ENCODE peak calls at places on chromosome 22, in five cellular contexts. One of them, this sample, is unnamed.
A peak's percentile ranks its signal among the peaks of the same experiment; 100 is the strongest.

GRCh38 chr22:20488946-20489345 is 6.6 kb downstream of the KLHL22 start:
- DNase-seq in transverse colon: no peak
- DNase-seq in PC-3: no peak
- DNase-seq in NT2/D1: no peak
- DNase-seq in ovary: no peak
- DNase-seq in this sample: no peak

GRCh38 chr22:20022231-20023069 is 1.5 kb downstream of the TANGO2 start:
- DNase-seq in NT2/D1: no peak
- DNase-seq in ovary: no peak
- DNase-seq in PC-3: no peak
- DNase-seq in transverse colon: no peak
- DNase-seq in this sample: no peak

GRCh38 chr22:30132290-30132996 is 52.2 kb downstream of the HORMAD2 start:
- DNase-seq in transverse colon: no peak
- DNase-seq in ovary: no peak
- DNase-seq in NT2/D1: no peak
- DNase-seq in PC-3: no peak
- DNase-seq in this sample: no peak

GRCh38 chr22:19810381-19811141 is 44.1 kb downstream of the GNB1L start:
- DNase-seq in NT2/D1: no peak
- DNase-seq in transverse colon: no peak
- DNase-seq in ovary: peak; percentile 58
- DNase-seq in PC-3: no peak
- DNase-seq in this sample: no peak

GRCh38 chr22:39130892-39131855 is 21.3 kb downstream of the CBX7 start:
- DNase-seq in PC-3: no peak
- DNase-seq in ovary: no peak
- DNase-seq in transverse colon: no peak
- DNase-seq in NT2/D1: no peak
- DNase-seq in this sample: no peak

GRCh38 chr22:33975841-33976240 is 55.6 kb upstream of the LARGE1 start:
- DNase-seq in ovary: no peak
- DNase-seq in transverse colon: no peak
- DNase-seq in PC-3: no peak
- DNase-seq in NT2/D1: no peak
- DNase-seq in this sample: no peak

GRCh38 chr22:29861672-29862297 is 21.2 kb upstream of the MTMR3 start:
- DNase-seq in NT2/D1: no peak
- DNase-seq in PC-3: no peak
- DNase-seq in transverse colon: no peak
- DNase-seq in ovary: no peak
- DNase-seq in this sample: no peak

GRCh38 chr22:31144223-31144622 is 3.9 kb upstream of the PLA2G3 start:
- DNase-seq in ovary: no peak
- DNase-seq in NT2/D1: no peak
- DNase-seq in transverse colon: no peak
- DNase-seq in PC-3: peak; percentile 54
- DNase-seq in this sample: no peak

GRCh38 chr22:24728790-24729637 is 45.5 kb downstream of the PIWIL3 start:
- DNase-seq in ovary: peak; percentile 61
- DNase-seq in transverse colon: no peak
- DNase-seq in PC-3: no peak
- DNase-seq in NT2/D1: no peak
- DNase-seq in this sample: no peak

GRCh38 chr22:48602805-48603518 is 1224.7 kb downstream of the BRD1 start:
- DNase-seq in transverse colon: no peak
- DNase-seq in ovary: no peak
- DNase-seq in NT2/D1: no peak
- DNase-seq in PC-3: no peak
- DNase-seq in this sample: no peak
- H3K9me3 ChIP-seq in transverse colon: no peaks in the 10 kb centered on the region
- H3K9me3 ChIP-seq in ovary: no peaks in the 10 kb centered on the region
- H3K9me3 ChIP-seq in NT2/D1: no peaks in the 10 kb centered on the region
- H3K9me3 ChIP-seq in PC-3: no peaks in the 10 kb centered on the region
- H3K9me3 ChIP-seq in this sample: no peaks in the 10 kb centered on the region

DNA sequence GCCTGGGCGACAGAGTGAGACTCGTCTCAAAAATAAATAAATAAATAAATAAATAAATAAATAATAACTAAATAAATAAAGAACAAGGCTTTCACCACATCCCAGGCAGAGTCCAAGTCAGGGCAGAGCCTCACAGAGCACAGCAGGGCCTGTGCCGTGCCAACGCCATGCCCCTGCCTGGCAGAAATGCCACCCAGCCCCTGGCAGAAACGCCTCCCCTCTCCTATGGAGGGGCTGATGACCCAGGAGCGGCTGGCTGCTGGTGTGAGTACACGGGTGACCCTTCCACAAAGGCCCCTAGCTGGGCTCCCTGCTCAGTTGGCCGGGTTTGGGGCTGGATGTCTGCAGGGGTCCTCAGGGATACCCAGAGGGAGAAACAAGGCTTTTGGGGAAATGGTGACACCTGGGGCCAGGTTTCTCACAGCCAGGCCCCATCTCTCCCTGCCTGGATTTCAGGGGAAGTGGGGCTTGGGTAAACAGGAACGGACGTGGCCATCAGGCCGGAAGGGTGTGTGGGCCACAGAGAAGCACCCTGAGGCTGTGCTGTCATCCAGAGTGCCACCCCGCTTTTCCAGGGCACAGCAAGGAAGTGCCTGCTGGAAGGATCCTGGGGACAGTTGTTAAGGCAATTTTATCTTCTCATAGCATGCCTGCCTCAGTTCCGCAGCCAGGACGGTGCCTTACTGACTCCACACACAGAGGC is 5.1 kb downstream of the BID start:
- DNase-seq in NT2/D1: no peak
- DNase-seq in ovary: no peak
- DNase-seq in PC-3: no peak
- DNase-seq in transverse colon: no peak
- DNase-seq in this sample: no peak
- H3K4me1 ChIP-seq in NT2/D1: peaks cover 4% of the 10 kb centered on the region
- H3K4me1 ChIP-seq in ovary: peaks cover 5% of the 10 kb centered on the region
- H3K4me1 ChIP-seq in PC-3: peaks cover 19% of the 10 kb centered on the region
- H3K4me1 ChIP-seq in transverse colon: peaks cover 30% of the 10 kb centered on the region
- H3K4me1 ChIP-seq in this sample: peaks cover 53% of the 10 kb centered on the region

DNA sequence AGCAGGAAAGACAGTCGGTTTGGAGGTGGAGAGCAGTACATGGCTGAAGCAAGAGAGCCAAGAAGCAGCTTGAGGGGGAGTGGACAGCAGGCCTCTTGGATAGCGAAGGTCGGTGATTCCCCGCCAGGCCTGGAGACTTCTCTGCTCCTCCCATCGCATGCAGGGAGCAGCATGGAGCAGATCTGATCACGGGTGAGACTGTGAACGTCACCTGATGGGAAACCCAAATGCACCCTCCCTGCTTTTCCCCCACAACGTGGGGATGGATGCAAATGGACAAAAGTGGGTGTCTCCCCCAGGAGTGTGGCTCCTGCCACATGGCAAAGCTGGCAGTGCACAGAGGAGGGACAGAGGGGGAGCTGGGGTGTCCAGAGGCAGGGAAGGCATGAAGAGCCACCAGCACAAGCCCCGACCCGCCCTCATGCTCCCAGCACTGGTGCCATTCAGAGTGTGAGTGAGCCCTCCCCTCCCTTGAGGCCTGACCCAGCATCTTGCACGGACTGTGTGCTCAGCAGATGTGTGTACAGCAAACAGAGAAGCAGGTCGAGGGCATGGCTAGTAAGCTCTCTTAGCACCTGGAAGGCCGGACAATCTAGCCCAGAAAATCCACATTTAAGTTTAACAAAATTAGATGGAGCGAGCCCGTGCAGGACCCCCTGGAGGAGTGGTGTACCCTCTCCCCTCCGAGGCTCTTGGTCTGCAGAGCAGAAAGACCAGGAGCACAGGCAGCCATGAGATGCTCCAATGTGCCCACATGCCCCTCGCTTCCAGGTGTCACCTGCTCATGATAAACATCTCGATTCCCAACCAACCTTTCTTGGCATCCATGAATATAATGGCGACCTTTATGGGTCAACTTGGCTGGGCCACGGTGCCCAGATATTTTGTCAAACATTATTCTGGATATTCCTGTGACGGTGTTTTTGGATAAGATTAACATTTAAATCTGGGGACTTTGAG is 661.7 kb downstream of the TBC1D22A start:
- DNase-seq in NT2/D1: no peak
- DNase-seq in ovary: no peak
- DNase-seq in PC-3: no peak
- DNase-seq in transverse colon: no peak
- DNase-seq in this sample: no peak
- H3K9me3 ChIP-seq in NT2/D1: no peaks in the 10 kb centered on the region
- H3K9me3 ChIP-seq in ovary: no peaks in the 10 kb centered on the region
- H3K9me3 ChIP-seq in PC-3: no peaks in the 10 kb centered on the region
- H3K9me3 ChIP-seq in transverse colon: no peaks in the 10 kb centered on the region
- H3K9me3 ChIP-seq in this sample: no peaks in the 10 kb centered on the region

GRCh38 chr22:48880749-48881148 is 946.9 kb downstream of the BRD1 start:
- DNase-seq in NT2/D1: no peak
- DNase-seq in transverse colon: no peak
- DNase-seq in ovary: no peak
- DNase-seq in PC-3: no peak
- DNase-seq in this sample: no peak
- H3K4me1 ChIP-seq in NT2/D1: no peaks in the 10 kb centered on the region
- H3K4me1 ChIP-seq in transverse colon: no peaks in the 10 kb centered on the region
- H3K4me1 ChIP-seq in ovary: no peaks in the 10 kb centered on the region
- H3K4me1 ChIP-seq in PC-3: no peaks in the 10 kb centered on the region
- H3K4me1 ChIP-seq in this sample: no peaks in the 10 kb centered on the region

GRCh38 chr22:48212727-48213126 is 1450.3 kb downstream of the TBC1D22A start:
- DNase-seq in NT2/D1: no peak
- DNase-seq in transverse colon: no peak
- DNase-seq in ovary: no peak
- DNase-seq in PC-3: no peak
- DNase-seq in this sample: no peak

GRCh38 chr22:48209473-48210271 is 1447.2 kb downstream of the TBC1D22A start:
- DNase-seq in ovary: no peak
- DNase-seq in PC-3: no peak
- DNase-seq in NT2/D1: no peak
- DNase-seq in transverse colon: no peak
- DNase-seq in this sample: no peak

GRCh38 chr22:48210812-48211211 is 1448.4 kb downstream of the TBC1D22A start:
- DNase-seq in transverse colon: no peak
- DNase-seq in NT2/D1: no peak
- DNase-seq in PC-3: no peak
- DNase-seq in ovary: no peak
- DNase-seq in this sample: no peak

GRCh38 chr22:48205790-48206189 is 1443.3 kb downstream of the TBC1D22A start:
- DNase-seq in ovary: no peak
- DNase-seq in transverse colon: no peak
- DNase-seq in PC-3: no peak
- DNase-seq in NT2/D1: no peak
- DNase-seq in this sample: no peak

DNA sequence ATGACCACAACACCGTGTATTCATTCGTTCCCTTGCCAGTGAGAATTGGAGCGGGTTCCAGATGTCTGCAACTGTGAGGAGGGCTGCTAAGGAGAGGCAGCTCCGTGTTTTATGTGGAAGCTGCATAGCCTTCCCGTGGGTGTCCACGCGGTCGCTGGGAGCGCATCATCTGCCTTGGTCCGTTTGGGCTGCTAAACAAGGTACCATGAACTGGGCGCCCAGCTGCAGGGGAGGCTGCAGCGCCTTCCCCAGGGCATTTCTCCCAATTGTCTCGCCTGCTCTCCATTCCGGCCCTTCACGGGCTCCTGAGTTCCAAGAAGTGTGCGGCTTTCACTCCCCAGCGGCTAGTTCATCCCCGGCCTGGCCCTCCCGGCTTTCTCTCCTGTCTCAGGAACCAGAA is 1446.4 kb downstream of the TBC1D22A start:
- DNase-seq in ovary: no peak
- DNase-seq in NT2/D1: no peak
- DNase-seq in transverse colon: no peak
- DNase-seq in PC-3: no peak
- DNase-seq in this sample: no peak
- H3K9me3 ChIP-seq in ovary: no peaks in the 10 kb centered on the region
- H3K9me3 ChIP-seq in NT2/D1: no peaks in the 10 kb centered on the region
- H3K9me3 ChIP-seq in transverse colon: no peaks in the 10 kb centered on the region
- H3K9me3 ChIP-seq in PC-3: no peaks in the 10 kb centered on the region
- H3K9me3 ChIP-seq in this sample: no peaks in the 10 kb centered on the region

DNA sequence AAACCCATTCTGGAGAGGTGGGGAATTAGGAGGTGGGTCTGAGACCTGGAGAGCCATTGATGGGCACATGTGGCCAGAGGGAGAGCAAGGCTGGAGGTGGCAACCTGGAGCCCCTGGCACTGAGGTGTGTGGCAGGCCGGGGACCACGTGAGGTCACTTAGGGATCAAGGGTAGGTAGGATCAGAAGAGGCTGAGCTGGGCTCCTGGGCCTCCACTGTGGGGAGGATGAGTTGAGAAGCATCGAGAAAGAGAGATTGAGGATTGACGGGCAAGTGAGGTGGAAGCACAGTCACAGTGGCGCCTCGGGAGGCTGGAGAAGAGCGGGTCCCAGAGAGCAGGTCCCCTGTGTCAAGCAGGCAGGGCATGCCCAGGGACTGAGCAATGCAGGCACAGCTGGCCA is 4.1 kb downstream of the GNAZ start:
- DNase-seq in NT2/D1: no peak
- DNase-seq in transverse colon: no peak
- DNase-seq in PC-3: no peak
- DNase-seq in ovary: peak; percentile 22
- DNase-seq in this sample: no peak
- H3K4me1 ChIP-seq in NT2/D1: peaks cover 8% of the 10 kb centered on the region
- H3K4me1 ChIP-seq in transverse colon: peaks cover 15% of the 10 kb centered on the region
- H3K4me1 ChIP-seq in PC-3: peaks cover 9% of the 10 kb centered on the region
- H3K4me1 ChIP-seq in ovary: peaks cover 5% of the 10 kb centered on the region
- H3K4me1 ChIP-seq in this sample: peaks cover 11% of the 10 kb centered on the region

GRCh38 chr22:12601870-12602779 is 2925.9 kb upstream of the OR11H1 start:
- DNase-seq in NT2/D1: peak; percentile 66
- DNase-seq in ovary: peak; percentile 40
- DNase-seq in PC-3: no peak
- DNase-seq in transverse colon: no peak
- DNase-seq in this sample: no peak
- H3K9me3 ChIP-seq in NT2/D1: no peaks in the 10 kb centered on the region
- H3K9me3 ChIP-seq in ovary: no peaks in the 10 kb centered on the region
- H3K9me3 ChIP-seq in PC-3: peaks cover 23% of the 10 kb centered on the region
- H3K9me3 ChIP-seq in transverse colon: peaks cover 33% of the 10 kb centered on the region
- H3K9me3 ChIP-seq in this sample: peaks cover 5% of the 10 kb centered on the region

GRCh38 chr22:37305873-37306272 is 23.6 kb downstream of the CYTH4 start:
- DNase-seq in NT2/D1: no peak
- DNase-seq in ovary: no peak
- DNase-seq in transverse colon: no peak
- DNase-seq in PC-3: no peak
- DNase-seq in this sample: no peak
- H3K4me1 ChIP-seq in NT2/D1: peaks cover 24% of the 10 kb centered on the region
- H3K4me1 ChIP-seq in ovary: peaks cover 3% of the 10 kb centered on the region
- H3K4me1 ChIP-seq in transverse colon: peaks cover 21% of the 10 kb centered on the region
- H3K4me1 ChIP-seq in PC-3: peaks cover 64% of the 10 kb centered on the region
- H3K4me1 ChIP-seq in this sample: peaks cover 96% of the 10 kb centered on the region

DNA sequence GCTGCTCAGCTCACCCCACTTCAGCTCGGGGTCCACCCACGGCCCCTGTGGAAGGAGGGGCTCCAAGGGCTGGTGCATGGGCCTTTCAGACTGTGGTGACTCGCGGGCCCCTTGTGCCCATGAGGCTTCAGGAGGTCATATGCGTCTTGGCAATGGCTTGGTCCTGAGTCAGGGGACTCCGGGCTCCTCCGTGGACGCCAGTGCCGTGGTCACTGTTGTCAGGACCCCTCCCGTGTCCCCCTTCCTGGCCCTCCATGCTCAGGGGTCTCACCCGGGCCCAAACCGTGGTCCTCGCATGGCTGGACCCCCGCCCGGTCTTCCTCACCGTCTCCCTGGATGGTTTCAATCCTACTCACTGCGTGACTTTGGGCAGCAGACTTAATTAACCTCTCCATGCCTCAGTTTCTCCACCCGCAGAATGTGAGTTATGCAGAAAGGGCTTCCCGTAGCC is 436.4 kb downstream of the TBC1D22A start:
- DNase-seq in NT2/D1: no peak
- DNase-seq in ovary: no peak
- DNase-seq in PC-3: no peak
- DNase-seq in transverse colon: no peak
- DNase-seq in this sample: no peak
- H3K9me3 ChIP-seq in NT2/D1: no peaks in the 10 kb centered on the region
- H3K9me3 ChIP-seq in ovary: no peaks in the 10 kb centered on the region
- H3K9me3 ChIP-seq in PC-3: no peaks in the 10 kb centered on the region
- H3K9me3 ChIP-seq in transverse colon: no peaks in the 10 kb centered on the region
- H3K9me3 ChIP-seq in this sample: no peaks in the 10 kb centered on the region

This sample was measured in CD8-positive, alpha-beta T cell.